ENCODE peak calls at places on chromosome 18, in four cellular contexts. Y is sciatic nerve; N is activated T-cell treated with anti-CD3 and anti-CD28 coated beads, Interleukin-2, amount 50 U/mL, for 72 hours; P is activated CD8-positive, alpha-beta memory T cell treated with anti-CD3 and anti-CD28 coated beads, Interleukin-2, amount 10 ng/mL, durations not matched to agents 7 days and 5 days. Q is an unnamed sample.

GRCh38 chr18:54962919-54963645 is 3.8 kb upstream of the CCDC68 start:
- ATAC-seq in Y (no peak), N (no peak), P (no peak), Q (no peak)

GRCh38 chr18:50989711-50990110 is 21.9 kb downstream of the ELAC1 start:
- ATAC-seq in Y (no peak), N (no peak), P (no peak), Q (no peak)

GRCh38 chr18:52283927-52284326 is 56.1 kb upstream of the DCC start:
- ATAC-seq in Y (no peak), N (no peak), P (no peak), Q (no peak)

GRCh38 chr18:22324191-22325131 is 93.3 kb downstream of the CTAGE1 start:
- ATAC-seq in Y (peak), N (peak), P (peak), Q (no peak)

GRCh38 chr18:51191139-51191717 is 6.3 kb downstream of the MEX3C start:
- ATAC-seq in Y (no peak), N (peak), P (peak), Q (peak)

GRCh38 chr18:75035944-75036343 is 173.0 kb downstream of the PTGR3 start:
- ATAC-seq in Y (no peak), N (peak), P (no peak), Q (peak)

GRCh38 chr18:57497372-57498294 is 62.5 kb downstream of the ONECUT2 start:
- ATAC-seq in Y (no peak), N (no peak), P (no peak), Q (no peak)

GRCh38 chr18:6980363-6980762 is 137.2 kb downstream of the LAMA1 start:
- ATAC-seq in Y (no peak), N (no peak), P (no peak), Q (no peak)

GRCh38 chr18:76922107-76922506 is 99.8 kb downstream of the ZNF236 start:
- ATAC-seq in Y (peak), N (peak), P (peak), Q (peak)

GRCh38 chr18:59707306-59707705 is 10.1 kb upstream of the CCBE1 start:
- ATAC-seq in Y (no peak), N (no peak), P (no peak), Q (no peak)

GRCh38 chr18:60978338-60978737 is 354.9 kb upstream of the CDH20 start:
- ATAC-seq in Y (no peak), N (no peak), P (no peak), Q (no peak)

GRCh38 chr18:70329076-70329475 is 40.2 kb downstream of the SOCS6 start:
- ATAC-seq in Y (no peak), N (no peak), P (no peak), Q (no peak)

GRCh38 chr18:41646915-41647314 is 308.1 kb upstream of the PIK3C3 start:
- ATAC-seq in Y (no peak), N (no peak), P (no peak), Q (no peak)

GRCh38 chr18:12076424-12077140 is 17.1 kb upstream of the ANKRD62 start:
- ATAC-seq in Y (peak), N (peak), P (peak), Q (peak)

GRCh38 chr18:35507192-35507591 is 9.4 kb upstream of the INO80C start:
- ATAC-seq in Y (no peak), N (no peak), P (no peak), Q (no peak)

GRCh38 chr18:3139406-3139805 is 80.4 kb downstream of the MYOM1 start:
- ATAC-seq in Y (no peak), N (no peak), P (no peak), Q (no peak)